ENCODE peak calls at places on chromosomes 2 and 18, in six cellular contexts. One of them, this sample, is unnamed.

GRCh38 chr2:156115338-156115737 is 217.2 kb downstream of the NR4A2 start:
- DNase-seq in NCI-H510A treated with DMSO at 0.1 percent for 48 hours: no peak
- DNase-seq in retina: no peak
- DNase-seq in neural crest cell: no peak
- DNase-seq in MCF 10A: peak; percentile 69
- DNase-seq in heart right ventricle: no peak
- DNase-seq in this sample: no peak

GRCh38 chr2:1816414-1816911 is 72.1 kb upstream of the PXDN start:
- DNase-seq in NCI-H510A treated with DMSO at 0.1 percent for 48 hours: no peak
- DNase-seq in retina: no peak
- DNase-seq in neural crest cell: no peak
- DNase-seq in MCF 10A: no peak
- DNase-seq in heart right ventricle: no peak
- DNase-seq in this sample: no peak

GRCh38 chr2:201344663-201345366 is 12.3 kb downstream of the FLACC1 start:
- DNase-seq in NCI-H510A treated with DMSO at 0.1 percent for 48 hours: no peak
- DNase-seq in retina: no peak
- DNase-seq in neural crest cell: no peak
- DNase-seq in MCF 10A: peak; percentile 20
- DNase-seq in heart right ventricle: no peak
- DNase-seq in this sample: no peak

GRCh38 chr2:233513953-233514655 is 52.5 kb downstream of the USP40 start:
- DNase-seq in NCI-H510A treated with DMSO at 0.1 percent for 48 hours: peak; percentile 28
- DNase-seq in retina: no peak
- DNase-seq in neural crest cell: no peak
- DNase-seq in MCF 10A: no peak
- DNase-seq in heart right ventricle: no peak
- DNase-seq in this sample: peak; percentile 18

GRCh38 chr2:240626531-240627300 is 1.4 kb downstream of the GPR35 start:
- DNase-seq in NCI-H510A treated with DMSO at 0.1 percent for 48 hours: no peak
- DNase-seq in retina: no peak
- DNase-seq in neural crest cell: no peak
- DNase-seq in MCF 10A: no peak
- DNase-seq in heart right ventricle: no peak
- DNase-seq in this sample: no peak

GRCh38 chr2:19367346-19367745 is 8.9 kb upstream of the OSR1 start:
- DNase-seq in NCI-H510A treated with DMSO at 0.1 percent for 48 hours: no peak
- DNase-seq in retina: no peak
- DNase-seq in neural crest cell: no peak
- DNase-seq in MCF 10A: no peak
- DNase-seq in heart right ventricle: no peak
- DNase-seq in this sample: no peak

GRCh38 chr2:23578964-23579671 is 194.1 kb downstream of the KLHL29 start:
- DNase-seq in NCI-H510A treated with DMSO at 0.1 percent for 48 hours: no peak
- DNase-seq in retina: no peak
- DNase-seq in neural crest cell: no peak
- DNase-seq in MCF 10A: no peak
- DNase-seq in heart right ventricle: no peak
- DNase-seq in this sample: peak; percentile 6

GRCh38 chr2:96265349-96265839 is 403 bp downstream of the TMEM127 start:
- DNase-seq in NCI-H510A treated with DMSO at 0.1 percent for 48 hours: no peak
- DNase-seq in retina: no peak
- DNase-seq in neural crest cell: peak; percentile 42
- DNase-seq in MCF 10A: no peak
- DNase-seq in heart right ventricle: peak; percentile 65
- DNase-seq in this sample: peak; percentile 43

GRCh38 chr18:74796928-74797576 is 199.4 kb downstream of the ZNF407 start:
- DNase-seq in NCI-H510A treated with DMSO at 0.1 percent for 48 hours: no peak
- DNase-seq in retina: no peak
- DNase-seq in neural crest cell: no peak
- DNase-seq in MCF 10A: peak; percentile 4
- DNase-seq in heart right ventricle: no peak
- DNase-seq in this sample: peak; percentile 81

GRCh38 chr2:8515864-8516533 is 165.9 kb upstream of the ID2 start:
- DNase-seq in NCI-H510A treated with DMSO at 0.1 percent for 48 hours: peak; percentile 94
- DNase-seq in retina: no peak
- DNase-seq in neural crest cell: no peak
- DNase-seq in MCF 10A: no peak
- DNase-seq in heart right ventricle: no peak
- DNase-seq in this sample: peak; percentile 75

GRCh38 chr18:50232419-50232818 is 33.9 kb downstream of the CFAP53 start:
- DNase-seq in NCI-H510A treated with DMSO at 0.1 percent for 48 hours: no peak
- DNase-seq in retina: peak; percentile 19
- DNase-seq in neural crest cell: no peak
- DNase-seq in MCF 10A: no peak
- DNase-seq in heart right ventricle: no peak
- DNase-seq in this sample: no peak

GRCh38 chr2:104378853-104379374 is 475.0 kb upstream of the POU3F3 start:
- DNase-seq in NCI-H510A treated with DMSO at 0.1 percent for 48 hours: peak; percentile 54
- DNase-seq in retina: peak; percentile 75
- DNase-seq in neural crest cell: peak; percentile 19
- DNase-seq in MCF 10A: peak; percentile 23
- DNase-seq in heart right ventricle: no peak
- DNase-seq in this sample: peak; percentile 54

GRCh38 chr2:239523944-239524310 is 123.1 kb upstream of the HDAC4 start:
- DNase-seq in NCI-H510A treated with DMSO at 0.1 percent for 48 hours: no peak
- DNase-seq in retina: no peak
- DNase-seq in neural crest cell: no peak
- DNase-seq in MCF 10A: no peak
- DNase-seq in heart right ventricle: no peak
- DNase-seq in this sample: peak; percentile 41

GRCh38 chr2:218296200-218296599 is 3.9 kb upstream of the TMBIM1 start:
- DNase-seq in NCI-H510A treated with DMSO at 0.1 percent for 48 hours: no peak
- DNase-seq in retina: no peak
- DNase-seq in neural crest cell: no peak
- DNase-seq in MCF 10A: no peak
- DNase-seq in heart right ventricle: no peak
- DNase-seq in this sample: no peak

GRCh38 chr2:73028841-73029240 is 42.7 kb downstream of the SFXN5 start:
- DNase-seq in NCI-H510A treated with DMSO at 0.1 percent for 48 hours: no peak
- DNase-seq in retina: no peak
- DNase-seq in neural crest cell: no peak
- DNase-seq in MCF 10A: no peak
- DNase-seq in heart right ventricle: no peak
- DNase-seq in this sample: peak; percentile 17

GRCh38 chr18:69635482-69635881 is 234.8 kb downstream of the DOK6 start:
- DNase-seq in NCI-H510A treated with DMSO at 0.1 percent for 48 hours: no peak
- DNase-seq in retina: no peak
- DNase-seq in neural crest cell: no peak
- DNase-seq in MCF 10A: no peak
- DNase-seq in heart right ventricle: no peak
- DNase-seq in this sample: no peak

GRCh38 chr2:229237270-229237669 is 33.8 kb downstream of the PID1 start:
- DNase-seq in NCI-H510A treated with DMSO at 0.1 percent for 48 hours: no peak
- DNase-seq in retina: no peak
- DNase-seq in neural crest cell: no peak
- DNase-seq in MCF 10A: no peak
- DNase-seq in heart right ventricle: no peak
- DNase-seq in this sample: no peak

GRCh38 chr18:76953186-76953982 is 131.0 kb downstream of the ZNF236 start:
- DNase-seq in NCI-H510A treated with DMSO at 0.1 percent for 48 hours: peak; percentile 89
- DNase-seq in retina: no peak
- DNase-seq in neural crest cell: no peak
- DNase-seq in MCF 10A: no peak
- DNase-seq in heart right ventricle: peak; percentile 75
- DNase-seq in this sample: peak; percentile 90

GRCh38 chr2:156445311-156446218 is 9.4 kb downstream of the GPD2 start:
- DNase-seq in NCI-H510A treated with DMSO at 0.1 percent for 48 hours: no peak
- DNase-seq in retina: no peak
- DNase-seq in neural crest cell: no peak
- DNase-seq in MCF 10A: peak; percentile 66
- DNase-seq in heart right ventricle: no peak
- DNase-seq in this sample: peak; percentile 4

This sample was measured in NCI-H69.